ENCODE peak calls at places on chromosomes 4 and X, in eight cellular contexts. U is MM.1S, J is SK-N-SH, Y is gastrocnemius medialis, R is A549, V is upper lobe of left lung, L is endothelial cell of umbilical vein, I is fibroblast of lung. W is an unnamed sample.

GRCh38 chr4:122334828-122335227 is 44.0 kb upstream of the ADAD1 start:
- DNase-seq in R (no peak), Y (no peak), J (no peak), U (no peak), V (no peak), I (no peak), L (no peak), W (no peak)

GRCh38 chrX:7330551-7330950 is 182.6 kb upstream of the PUDP start:
- DNase-seq in U (no peak), R (no peak), I (peak; percentile 3), L (no peak), V (no peak), Y (no peak), J (no peak), W (no peak)

GRCh38 chr4:5448286-5448685 is 260.1 kb downstream of the EVC2 start:
- DNase-seq in Y (no peak), V (no peak), R (no peak), L (no peak), J (no peak), U (no peak), I (no peak), W (no peak)

GRCh38 chr4:85637778-85638177 is 162.8 kb downstream of the ARHGAP24 start:
- DNase-seq in I (no peak), V (no peak), J (no peak), L (no peak), U (no peak), Y (no peak), R (no peak), W (no peak)

GRCh38 chrX:39614680-39614998 is 483.1 kb downstream of the BCOR start:
- DNase-seq in I (no peak), J (no peak), U (no peak), R (no peak), Y (no peak), L (no peak), V (no peak), W (no peak)

GRCh38 chr4:166460769-166461550 is 587.9 kb downstream of the TLL1 start:
- DNase-seq in R (no peak), I (peak; percentile 10), U (no peak), Y (no peak), V (no peak), L (no peak), J (no peak), W (no peak)

GRCh38 chr4:89639395-89639794 is 197.6 kb downstream of the SNCA start:
- DNase-seq in V (no peak), L (no peak), Y (no peak), R (no peak), U (no peak), I (no peak), J (no peak), W (no peak)

GRCh38 chr4:118904418-118904817 is 15.8 kb downstream of the SYNPO2 start:
- DNase-seq in V (no peak), R (no peak), U (no peak), Y (no peak), J (no peak), L (no peak), I (peak; percentile 31), W (no peak)

GRCh38 chr4:76905521-76905920 is 7.6 kb upstream of the SOWAHB start:
- DNase-seq in U (no peak), R (no peak), I (peak; percentile 14), Y (no peak), J (no peak), L (no peak), V (no peak), W (no peak)

GRCh38 chr4:15681067-15681371 is 608 bp upstream of the FAM200B start:
- DNase-seq in V (no peak), Y (no peak), L (no peak), R (no peak), U (no peak), J (no peak), I (no peak), W (no peak)

GRCh38 chr4:15682790-15683495 is 1.3 kb downstream of the FAM200B start:
- DNase-seq in L (no peak), U (no peak), R (no peak), Y (no peak), J (no peak), I (no peak), V (no peak), W (no peak)

GRCh38 chr4:15684498-15684897 is 2.9 kb downstream of the FAM200B start:
- DNase-seq in Y (no peak), R (no peak), L (no peak), J (no peak), V (no peak), I (no peak), U (no peak), W (no peak)

GRCh38 chr4:15682340-15682725 is 706 bp downstream of the FAM200B start:
- DNase-seq in R (no peak), V (no peak), U (no peak), J (no peak), L (peak; percentile 63), I (no peak), Y (no peak), W (no peak)

GRCh38 chr4:15681372-15682339 is at the start of gene FAM200B:
- DNase-seq in L (peak; percentile 99), U (peak; percentile 98), J (peak; percentile 99), V (peak; percentile 97), Y (peak; percentile 91), I (peak; percentile 98), R (peak; percentile 98), W (peak; percentile 98)
- TF ChIP-seq CTCF in L (no peak), U (no peak), J (peak; percentile 12), V (peak; percentile 32), Y (no peak), I (no peak), R (no peak), W (peak; percentile 29)

DNA sequence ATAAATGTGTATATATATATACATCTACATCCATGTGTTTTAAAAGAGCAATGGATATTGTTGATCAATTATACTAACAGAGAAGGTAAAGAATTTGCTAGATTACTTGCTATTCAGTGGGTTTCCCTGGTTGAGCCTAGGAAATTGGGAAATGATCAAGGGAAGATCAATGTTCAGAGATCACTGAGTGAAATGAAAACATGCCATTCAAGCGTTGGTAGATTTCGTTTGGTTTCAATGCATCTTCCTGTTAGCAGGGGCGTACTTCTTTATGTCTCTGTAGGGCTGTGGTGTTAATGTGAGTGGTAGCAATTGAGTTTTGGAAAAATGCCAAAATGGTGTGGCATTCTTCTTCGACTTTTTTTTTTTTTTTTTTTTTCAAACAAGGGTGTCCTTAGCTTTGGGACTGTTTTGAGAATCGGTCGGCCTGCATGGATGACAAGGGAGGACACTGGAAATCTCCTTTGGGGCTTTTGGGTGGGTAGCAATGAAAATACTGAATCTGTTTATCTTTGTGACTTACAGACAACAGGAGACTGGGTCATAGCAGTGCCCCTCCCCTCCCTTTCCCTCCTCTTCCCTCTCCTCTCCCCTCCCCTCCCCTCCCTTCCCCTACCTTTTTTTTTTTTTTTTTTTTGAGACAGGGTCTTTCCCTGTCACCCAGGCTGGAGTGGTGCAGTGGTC is 50.3 kb downstream of the SPRY1 start:
- DNase-seq in R (no peak), V (no peak), I (no peak), U (no peak), L (no peak), J (no peak), Y (no peak), W (no peak)
- H3K4me1 ChIP-seq in R (no peaks in the 10 kb centered on the region), V (peaks cover 7% of the 10 kb centered on the region), I (peaks cover 6% of the 10 kb centered on the region), U (peaks cover 20% of the 10 kb centered on the region), L (peaks cover 35% of the 10 kb centered on the region), J (peaks cover 9% of the 10 kb centered on the region), Y (peaks cover 8% of the 10 kb centered on the region), W (peaks cover 3% of the 10 kb centered on the region)

DNA sequence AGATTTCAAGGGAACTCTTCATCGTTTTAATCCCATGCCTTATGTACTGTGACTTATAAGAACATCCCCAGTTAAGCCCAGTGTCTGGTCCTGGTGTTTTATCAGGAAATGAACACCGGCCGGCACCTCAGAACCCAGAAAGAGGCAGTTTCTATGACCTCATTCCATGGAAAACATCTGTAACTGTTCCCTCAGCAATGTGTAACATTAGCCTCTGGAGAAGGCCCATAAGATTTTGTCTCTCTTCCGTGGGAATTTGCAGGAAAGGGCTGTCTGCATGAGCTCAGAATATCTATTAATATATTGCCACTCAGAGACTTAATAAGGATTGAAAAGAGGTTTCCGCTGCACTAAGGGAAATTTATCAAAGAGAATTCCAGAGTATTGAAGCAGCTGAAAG is 3.1 kb upstream of the TCEANC start:
- DNase-seq in R (no peak), V (no peak), I (peak; percentile 53), J (no peak), L (no peak), U (no peak), Y (no peak), W (no peak)
- H3K27ac ChIP-seq in R (no peak overlapping the region), V (no peak overlapping the region), I (no peak overlapping the region), J (no peak overlapping the region), L (no peak overlapping the region), U (no peak overlapping the region), Y (no peak overlapping the region), W (peak overlapping the region; percentile 5)

DNA sequence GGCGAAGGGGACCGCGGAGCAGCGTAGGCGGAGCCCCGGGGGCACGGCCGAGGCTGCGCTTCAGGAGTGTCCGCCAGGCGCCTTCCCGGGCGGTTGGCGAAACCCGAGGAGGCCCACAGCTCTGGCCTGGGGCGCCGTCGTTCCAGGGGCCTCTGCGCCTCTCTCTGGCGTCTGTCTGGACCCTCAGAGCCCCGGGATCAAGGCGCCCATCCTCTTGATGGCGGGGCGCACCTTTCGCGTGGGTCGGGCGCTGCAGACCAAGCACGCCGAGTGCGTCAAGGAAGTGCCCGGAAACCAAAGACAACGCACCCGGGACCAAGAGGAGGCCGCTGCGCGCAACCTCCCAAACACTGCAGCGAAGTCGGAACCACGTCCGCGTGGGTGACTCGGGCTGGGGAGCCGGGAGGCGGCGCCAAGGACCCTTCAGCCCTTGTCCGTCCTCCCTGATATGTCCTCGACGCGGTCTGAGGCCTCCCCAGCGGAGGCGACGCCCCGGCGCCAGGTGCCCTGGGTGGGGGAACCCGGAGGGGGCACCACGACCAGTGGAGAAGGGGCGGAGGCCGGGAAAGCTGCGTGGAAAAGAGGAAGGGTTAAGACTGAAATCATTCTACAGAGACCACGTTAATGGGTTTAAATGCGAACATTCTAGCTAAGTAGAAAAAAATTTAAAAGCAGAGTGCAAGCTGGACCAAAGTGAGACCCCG is 9.9 kb downstream of the HMX1 start:
- DNase-seq in U (no peak), V (no peak), I (no peak), J (no peak), L (no peak), R (no peak), Y (no peak), W (no peak)
- TF ChIP-seq CTCF in U (no peak), V (no peak), I (no peak), J (no peak), L (no peak), R (no peak), Y (no peak), W (no peak)

DNA sequence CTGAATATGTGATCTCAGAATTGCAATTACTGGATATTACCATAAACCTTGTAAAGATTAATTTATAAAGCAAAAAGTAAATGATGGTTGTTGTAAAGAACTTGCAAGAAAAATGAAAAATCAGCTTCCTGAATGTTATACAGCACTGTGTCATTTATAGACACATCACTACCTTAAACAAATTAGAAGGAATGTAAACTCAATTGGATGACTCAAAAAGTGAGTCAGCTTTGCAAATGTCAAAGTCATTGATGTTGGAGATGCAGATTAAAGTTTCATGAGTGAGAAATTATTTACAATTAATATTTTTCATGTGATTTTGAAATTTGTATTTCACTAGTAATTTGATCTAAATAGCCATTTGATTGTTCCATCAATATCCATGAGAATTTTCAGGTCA is 193.2 kb downstream of the RAPGEF2 start:
- DNase-seq in J (no peak), R (no peak), L (peak; percentile 51), I (peak; percentile 63), V (no peak), U (no peak), Y (no peak), W (no peak)
- H3K4me1 ChIP-seq in J (peaks cover 20% of the 10 kb centered on the region), R (peaks cover 62% of the 10 kb centered on the region), L (peaks cover 19% of the 10 kb centered on the region), I (peaks cover 20% of the 10 kb centered on the region), V (peaks cover 12% of the 10 kb centered on the region), U (no peaks in the 10 kb centered on the region), Y (peaks cover 25% of the 10 kb centered on the region), W (peaks cover 11% of the 10 kb centered on the region)